ENCODE peak calls at places on chromosomes 1 and 21, in ten cellular contexts. One of them, this sample, is unnamed. For H3K9me3, the result is how much of the 10 kb centered on the place peaks cover.

GRCh38 chr1:48223372-48224081 is 1.0 kb downstream of the SLC5A9 start:
- DNase-seq in HCT116: no peak
- DNase-seq in CD8-positive, alpha-beta T cell: no peak
- DNase-seq in suprapubic skin: no peak
- DNase-seq in ovary: no peak
- DNase-seq in Peyer's patch: peak
- DNase-seq in adrenal gland: no peak
- DNase-seq in A673: no peak
- DNase-seq in PC-9: no peak
- DNase-seq in IMR-90: no peak
- DNase-seq in this sample: no peak

GRCh38 chr1:99004270-99005141 is at the start of gene PLPPR5:
- DNase-seq in HCT116: no peak
- DNase-seq in CD8-positive, alpha-beta T cell: peak
- DNase-seq in suprapubic skin: no peak
- DNase-seq in ovary: no peak
- DNase-seq in Peyer's patch: peak
- DNase-seq in adrenal gland: no peak
- DNase-seq in A673: peak
- DNase-seq in PC-9: no peak
- DNase-seq in IMR-90: peak
- DNase-seq in this sample: no peak

GRCh38 chr1:60279798-60280197 is 206.2 kb upstream of the C1orf87 start:
- DNase-seq in HCT116: no peak
- DNase-seq in CD8-positive, alpha-beta T cell: no peak
- DNase-seq in suprapubic skin: no peak
- DNase-seq in ovary: no peak
- DNase-seq in Peyer's patch: no peak
- DNase-seq in adrenal gland: no peak
- DNase-seq in A673: no peak
- DNase-seq in PC-9: no peak
- DNase-seq in IMR-90: peak
- DNase-seq in this sample: no peak

GRCh38 chr21:46211376-46211775 is 17.2 kb downstream of the LSS start:
- DNase-seq in HCT116: no peak
- DNase-seq in CD8-positive, alpha-beta T cell: no peak
- DNase-seq in suprapubic skin: peak
- DNase-seq in ovary: no peak
- DNase-seq in Peyer's patch: peak
- DNase-seq in adrenal gland: peak
- DNase-seq in A673: no peak
- DNase-seq in PC-9: no peak
- DNase-seq in IMR-90: no peak
- DNase-seq in this sample: no peak

GRCh38 chr1:33349081-33349759 is 28.3 kb upstream of the A3GALT2 start:
- DNase-seq in HCT116: no peak
- DNase-seq in CD8-positive, alpha-beta T cell: peak
- DNase-seq in suprapubic skin: no peak
- DNase-seq in ovary: peak
- DNase-seq in Peyer's patch: peak
- DNase-seq in adrenal gland: peak
- DNase-seq in A673: peak
- DNase-seq in PC-9: no peak
- DNase-seq in IMR-90: no peak
- DNase-seq in this sample: no peak

GRCh38 chr1:173771536-173771935 is 52.9 kb upstream of the DARS2 start:
- DNase-seq in HCT116: no peak
- DNase-seq in CD8-positive, alpha-beta T cell: no peak
- DNase-seq in suprapubic skin: no peak
- DNase-seq in ovary: no peak
- DNase-seq in Peyer's patch: no peak
- DNase-seq in adrenal gland: no peak
- DNase-seq in A673: no peak
- DNase-seq in PC-9: no peak
- DNase-seq in IMR-90: no peak
- DNase-seq in this sample: no peak

GRCh38 chr1:20037877-20038276 is 32.1 kb upstream of the PLA2G5 start:
- DNase-seq in HCT116: no peak
- DNase-seq in CD8-positive, alpha-beta T cell: no peak
- DNase-seq in suprapubic skin: no peak
- DNase-seq in ovary: no peak
- DNase-seq in Peyer's patch: no peak
- DNase-seq in adrenal gland: no peak
- DNase-seq in A673: no peak
- DNase-seq in PC-9: peak
- DNase-seq in IMR-90: no peak
- DNase-seq in this sample: peak

GRCh38 chr1:223248001-223248786 is 105.1 kb upstream of the TLR5 start:
- DNase-seq in HCT116: no peak
- DNase-seq in CD8-positive, alpha-beta T cell: no peak
- DNase-seq in suprapubic skin: peak
- DNase-seq in ovary: no peak
- DNase-seq in Peyer's patch: no peak
- DNase-seq in adrenal gland: no peak
- DNase-seq in A673: no peak
- DNase-seq in PC-9: no peak
- DNase-seq in IMR-90: no peak
- DNase-seq in this sample: no peak

DNA sequence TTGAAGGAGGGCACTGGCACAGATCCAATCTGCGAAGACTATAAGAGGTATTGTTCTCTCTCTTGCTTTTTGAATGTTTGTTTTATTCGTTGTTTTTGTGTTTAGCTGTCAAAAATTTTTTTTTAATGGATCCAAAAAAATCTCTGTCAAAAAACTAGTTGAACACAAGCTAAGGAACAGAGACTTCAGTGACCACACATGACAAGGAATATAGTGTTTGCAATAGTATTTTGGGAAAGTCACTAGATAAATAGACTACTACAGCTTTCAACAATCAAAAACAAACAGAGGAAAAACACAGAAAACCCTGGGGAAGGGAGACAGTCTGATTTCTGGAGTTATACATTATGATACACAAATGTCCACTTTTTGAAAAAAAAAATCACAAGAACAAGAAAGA is 36.9 kb upstream of the COA6 start:
- DNase-seq in HCT116: no peak
- DNase-seq in CD8-positive, alpha-beta T cell: no peak
- DNase-seq in suprapubic skin: no peak
- DNase-seq in ovary: no peak
- DNase-seq in Peyer's patch: no peak
- DNase-seq in adrenal gland: no peak
- DNase-seq in A673: no peak
- DNase-seq in PC-9: no peak
- DNase-seq in IMR-90: no peak
- DNase-seq in this sample: no peak
- H3K9me3 ChIP-seq in HCT116: under half
- H3K9me3 ChIP-seq in CD8-positive, alpha-beta T cell: under half
- H3K9me3 ChIP-seq in suprapubic skin: under half
- H3K9me3 ChIP-seq in ovary: under half
- H3K9me3 ChIP-seq in Peyer's patch: under half
- H3K9me3 ChIP-seq in adrenal gland: under half
- H3K9me3 ChIP-seq in A673: under half
- H3K9me3 ChIP-seq in PC-9: under half
- H3K9me3 ChIP-seq in IMR-90: under half
- H3K9me3 ChIP-seq in this sample: under half

GRCh38 chr1:4267381-4268261 is 367.5 kb upstream of the C1orf174 start:
- DNase-seq in HCT116: no peak
- DNase-seq in CD8-positive, alpha-beta T cell: no peak
- DNase-seq in suprapubic skin: no peak
- DNase-seq in ovary: no peak
- DNase-seq in Peyer's patch: no peak
- DNase-seq in adrenal gland: no peak
- DNase-seq in A673: no peak
- DNase-seq in PC-9: no peak
- DNase-seq in IMR-90: no peak
- DNase-seq in this sample: no peak

GRCh38 chr1:4263699-4264098 is 363.6 kb upstream of the C1orf174 start:
- DNase-seq in HCT116: no peak
- DNase-seq in CD8-positive, alpha-beta T cell: no peak
- DNase-seq in suprapubic skin: no peak
- DNase-seq in ovary: no peak
- DNase-seq in Peyer's patch: no peak
- DNase-seq in adrenal gland: no peak
- DNase-seq in A673: no peak
- DNase-seq in PC-9: no peak
- DNase-seq in IMR-90: no peak
- DNase-seq in this sample: no peak

GRCh38 chr1:4268262-4268889 is 368.3 kb upstream of the C1orf174 start:
- DNase-seq in HCT116: no peak
- DNase-seq in CD8-positive, alpha-beta T cell: no peak
- DNase-seq in suprapubic skin: no peak
- DNase-seq in ovary: no peak
- DNase-seq in Peyer's patch: no peak
- DNase-seq in adrenal gland: no peak
- DNase-seq in A673: no peak
- DNase-seq in PC-9: no peak
- DNase-seq in IMR-90: no peak
- DNase-seq in this sample: no peak

GRCh38 chr1:4268890-4269286 is 368.8 kb upstream of the C1orf174 start:
- DNase-seq in HCT116: no peak
- DNase-seq in CD8-positive, alpha-beta T cell: no peak
- DNase-seq in suprapubic skin: no peak
- DNase-seq in ovary: no peak
- DNase-seq in Peyer's patch: no peak
- DNase-seq in adrenal gland: no peak
- DNase-seq in A673: no peak
- DNase-seq in PC-9: no peak
- DNase-seq in IMR-90: no peak
- DNase-seq in this sample: no peak

GRCh38 chr1:4265836-4266235 is 365.8 kb upstream of the C1orf174 start:
- DNase-seq in HCT116: no peak
- DNase-seq in CD8-positive, alpha-beta T cell: no peak
- DNase-seq in suprapubic skin: no peak
- DNase-seq in ovary: no peak
- DNase-seq in Peyer's patch: no peak
- DNase-seq in adrenal gland: no peak
- DNase-seq in A673: no peak
- DNase-seq in PC-9: no peak
- DNase-seq in IMR-90: no peak
- DNase-seq in this sample: no peak
- H3K9me3 ChIP-seq in HCT116: under half
- H3K9me3 ChIP-seq in CD8-positive, alpha-beta T cell: under half
- H3K9me3 ChIP-seq in suprapubic skin: under half
- H3K9me3 ChIP-seq in ovary: under half
- H3K9me3 ChIP-seq in Peyer's patch: under half
- H3K9me3 ChIP-seq in adrenal gland: under half
- H3K9me3 ChIP-seq in A673: under half
- H3K9me3 ChIP-seq in PC-9: under half
- H3K9me3 ChIP-seq in IMR-90: under half
- H3K9me3 ChIP-seq in this sample: under half

DNA sequence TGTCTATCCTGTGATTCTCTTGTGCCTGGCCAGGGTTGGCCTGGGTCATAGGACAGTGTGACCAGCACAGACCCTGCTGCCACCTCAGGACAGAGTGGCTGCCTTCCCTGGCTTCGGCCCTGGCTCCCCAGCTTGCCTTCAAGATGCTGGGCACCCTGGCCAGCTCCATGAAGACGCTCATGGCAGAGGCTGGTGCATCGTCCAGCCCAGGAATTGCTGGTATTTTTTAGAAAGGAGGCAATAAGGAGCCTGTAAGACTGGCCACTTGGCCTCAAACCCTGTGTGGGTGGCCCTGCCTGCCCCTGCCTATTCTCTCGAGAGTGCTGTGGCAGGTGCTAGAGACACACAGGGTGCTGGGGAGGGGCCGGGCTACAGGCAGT is 70.4 kb upstream of the ACTRT2 start:
- DNase-seq in HCT116: no peak
- DNase-seq in CD8-positive, alpha-beta T cell: no peak
- DNase-seq in suprapubic skin: no peak
- DNase-seq in ovary: no peak
- DNase-seq in Peyer's patch: peak
- DNase-seq in adrenal gland: no peak
- DNase-seq in A673: no peak
- DNase-seq in PC-9: no peak
- DNase-seq in IMR-90: no peak
- DNase-seq in this sample: no peak
- H3K9me3 ChIP-seq in HCT116: under half
- H3K9me3 ChIP-seq in CD8-positive, alpha-beta T cell: under half
- H3K9me3 ChIP-seq in suprapubic skin: under half
- H3K9me3 ChIP-seq in ovary: under half
- H3K9me3 ChIP-seq in Peyer's patch: under half
- H3K9me3 ChIP-seq in adrenal gland: under half
- H3K9me3 ChIP-seq in A673: under half
- H3K9me3 ChIP-seq in PC-9: under half
- H3K9me3 ChIP-seq in IMR-90: under half
- H3K9me3 ChIP-seq in this sample: under half

GRCh38 chr21:19998450-19998849 is 999.8 kb upstream of the NCAM2 start:
- DNase-seq in HCT116: no peak
- DNase-seq in CD8-positive, alpha-beta T cell: no peak
- DNase-seq in suprapubic skin: no peak
- DNase-seq in ovary: no peak
- DNase-seq in Peyer's patch: no peak
- DNase-seq in adrenal gland: no peak
- DNase-seq in A673: no peak
- DNase-seq in PC-9: no peak
- DNase-seq in IMR-90: no peak
- DNase-seq in this sample: no peak

GRCh38 chr21:19999369-20000272 is 998.6 kb upstream of the NCAM2 start:
- DNase-seq in HCT116: no peak
- DNase-seq in CD8-positive, alpha-beta T cell: no peak
- DNase-seq in suprapubic skin: no peak
- DNase-seq in ovary: no peak
- DNase-seq in Peyer's patch: no peak
- DNase-seq in adrenal gland: no peak
- DNase-seq in A673: no peak
- DNase-seq in PC-9: no peak
- DNase-seq in IMR-90: no peak
- DNase-seq in this sample: no peak

GRCh38 chr21:19992540-19992939 is 1005.7 kb upstream of the NCAM2 start:
- DNase-seq in HCT116: no peak
- DNase-seq in CD8-positive, alpha-beta T cell: no peak
- DNase-seq in suprapubic skin: no peak
- DNase-seq in ovary: no peak
- DNase-seq in Peyer's patch: no peak
- DNase-seq in adrenal gland: no peak
- DNase-seq in A673: no peak
- DNase-seq in PC-9: no peak
- DNase-seq in IMR-90: no peak
- DNase-seq in this sample: no peak

GRCh38 chr21:19993186-19993711 is 1005.0 kb upstream of the NCAM2 start:
- DNase-seq in HCT116: no peak
- DNase-seq in CD8-positive, alpha-beta T cell: no peak
- DNase-seq in suprapubic skin: no peak
- DNase-seq in ovary: no peak
- DNase-seq in Peyer's patch: no peak
- DNase-seq in adrenal gland: no peak
- DNase-seq in A673: no peak
- DNase-seq in PC-9: no peak
- DNase-seq in IMR-90: no peak
- DNase-seq in this sample: no peak

GRCh38 chr21:19995253-19995652 is 1003.0 kb upstream of the NCAM2 start:
- DNase-seq in HCT116: no peak
- DNase-seq in CD8-positive, alpha-beta T cell: no peak
- DNase-seq in suprapubic skin: no peak
- DNase-seq in ovary: no peak
- DNase-seq in Peyer's patch: no peak
- DNase-seq in adrenal gland: no peak
- DNase-seq in A673: no peak
- DNase-seq in PC-9: no peak
- DNase-seq in IMR-90: no peak
- DNase-seq in this sample: no peak
- H3K9me3 ChIP-seq in HCT116: under half
- H3K9me3 ChIP-seq in CD8-positive, alpha-beta T cell: under half
- H3K9me3 ChIP-seq in suprapubic skin: under half
- H3K9me3 ChIP-seq in ovary: under half
- H3K9me3 ChIP-seq in Peyer's patch: under half
- H3K9me3 ChIP-seq in adrenal gland: under half
- H3K9me3 ChIP-seq in A673: under half
- H3K9me3 ChIP-seq in PC-9: under half
- H3K9me3 ChIP-seq in IMR-90: under half
- H3K9me3 ChIP-seq in this sample: under half

GRCh38 chr1:82015444-82015843 is 214.7 kb downstream of the ADGRL2 start:
- DNase-seq in HCT116: no peak
- DNase-seq in CD8-positive, alpha-beta T cell: no peak
- DNase-seq in suprapubic skin: no peak
- DNase-seq in ovary: no peak
- DNase-seq in Peyer's patch: no peak
- DNase-seq in adrenal gland: no peak
- DNase-seq in A673: no peak
- DNase-seq in PC-9: no peak
- DNase-seq in IMR-90: no peak
- DNase-seq in this sample: no peak
- H3K9me3 ChIP-seq in HCT116: under half
- H3K9me3 ChIP-seq in CD8-positive, alpha-beta T cell: under half
- H3K9me3 ChIP-seq in suprapubic skin: under half
- H3K9me3 ChIP-seq in ovary: under half
- H3K9me3 ChIP-seq in Peyer's patch: under half
- H3K9me3 ChIP-seq in adrenal gland: under half
- H3K9me3 ChIP-seq in A673: under half
- H3K9me3 ChIP-seq in PC-9: under half
- H3K9me3 ChIP-seq in IMR-90: under half
- H3K9me3 ChIP-seq in this sample: under half

This sample was measured in keratinocyte.